ENCODE peak calls at places on chromosome 5, in four cellular contexts. B, U, S and Z are unnamed samples.

GRCh38 chr5:78887384-78888118 is 97.6 kb downstream of the ARSB start:
- DNase-seq in S (no peak), U (no peak), B (no peak), Z (peak)

GRCh38 chr5:158814521-158814920 is 285.2 kb downstream of the EBF1 start:
- DNase-seq in U (no peak), S (no peak), B (no peak), Z (no peak)

GRCh38 chr5:55880453-55880852 is 29.3 kb downstream of the IL31RA start:
- DNase-seq in U (no peak), S (no peak), B (no peak), Z (no peak)

GRCh38 chr5:86768699-86769202 is 151.0 kb downstream of the COX7C start:
- DNase-seq in B (no peak), S (no peak), U (no peak), Z (no peak)

GRCh38 chr5:133848306-133848924 is 120.0 kb downstream of the C5orf15 start:
- DNase-seq in U (no peak), S (no peak), B (no peak), Z (no peak)

GRCh38 chr5:68421667-68422220 is 206.2 kb downstream of the PIK3R1 start:
- DNase-seq in S (no peak), U (no peak), B (no peak), Z (no peak)

GRCh38 chr5:158824167-158824882 is 275.4 kb downstream of the EBF1 start:
- DNase-seq in U (no peak), S (no peak), B (no peak), Z (no peak)

GRCh38 chr5:142960309-142960696 is 190.1 kb downstream of the ARHGAP26 start:
- DNase-seq in U (no peak), B (no peak), S (no peak), Z (no peak)

GRCh38 chr5:53037141-53037859 is 48.1 kb downstream of the ITGA2 start:
- DNase-seq in B (no peak), U (no peak), S (no peak), Z (no peak)

GRCh38 chr5:34452170-34452828 is 203.8 kb upstream of the RAI14 start:
- DNase-seq in B (no peak), S (no peak), U (no peak), Z (no peak)

GRCh38 chr5:175700991-175701390 is 43.1 kb downstream of the HRH2 start:
- DNase-seq in S (no peak), U (no peak), B (no peak), Z (no peak)

GRCh38 chr5:175706499-175706898 is 48.6 kb downstream of the HRH2 start:
- DNase-seq in S (no peak), B (no peak), U (no peak), Z (no peak)

GRCh38 chr5:175698401-175699115 is 40.7 kb downstream of the HRH2 start:
- DNase-seq in B (no peak), S (no peak), U (no peak), Z (no peak)

GRCh38 chr5:175697846-175698245 is 40.0 kb downstream of the HRH2 start:
- DNase-seq in S (no peak), B (no peak), U (no peak), Z (no peak)

DNA sequence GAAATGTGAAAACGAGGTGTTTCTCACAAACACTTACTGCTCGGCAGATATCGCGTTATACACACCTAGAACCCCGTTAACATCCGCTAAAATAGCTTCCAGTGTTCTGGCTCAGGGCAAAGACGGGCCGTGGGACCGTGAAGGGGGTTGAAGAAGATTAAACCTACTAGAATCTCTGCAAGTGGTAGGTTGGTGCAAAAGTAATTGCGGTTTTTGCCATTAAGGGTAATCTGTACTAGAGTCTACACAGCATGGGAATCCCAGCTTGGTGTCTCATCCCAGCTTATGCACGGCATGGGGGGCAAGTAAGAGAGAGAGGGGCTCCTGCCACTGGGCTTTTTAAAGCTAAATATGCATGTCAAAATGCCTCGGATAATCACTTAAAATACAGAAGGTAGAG is 43.9 kb downstream of the HRH2 start:
- DNase-seq in U (no peak), S (no peak), B (no peak), Z (no peak)
- TF ChIP-seq CTCF in U (no peak), S (no peak), B (no peak), Z (no peak)

GRCh38 chr5:137218896-137219295 is 280.2 kb downstream of the SPOCK1 start:
- DNase-seq in S (no peak), U (no peak), B (no peak), Z (no peak)
- TF ChIP-seq CTCF in S (no peak), U (no peak), B (no peak), Z (no peak)

DNA sequence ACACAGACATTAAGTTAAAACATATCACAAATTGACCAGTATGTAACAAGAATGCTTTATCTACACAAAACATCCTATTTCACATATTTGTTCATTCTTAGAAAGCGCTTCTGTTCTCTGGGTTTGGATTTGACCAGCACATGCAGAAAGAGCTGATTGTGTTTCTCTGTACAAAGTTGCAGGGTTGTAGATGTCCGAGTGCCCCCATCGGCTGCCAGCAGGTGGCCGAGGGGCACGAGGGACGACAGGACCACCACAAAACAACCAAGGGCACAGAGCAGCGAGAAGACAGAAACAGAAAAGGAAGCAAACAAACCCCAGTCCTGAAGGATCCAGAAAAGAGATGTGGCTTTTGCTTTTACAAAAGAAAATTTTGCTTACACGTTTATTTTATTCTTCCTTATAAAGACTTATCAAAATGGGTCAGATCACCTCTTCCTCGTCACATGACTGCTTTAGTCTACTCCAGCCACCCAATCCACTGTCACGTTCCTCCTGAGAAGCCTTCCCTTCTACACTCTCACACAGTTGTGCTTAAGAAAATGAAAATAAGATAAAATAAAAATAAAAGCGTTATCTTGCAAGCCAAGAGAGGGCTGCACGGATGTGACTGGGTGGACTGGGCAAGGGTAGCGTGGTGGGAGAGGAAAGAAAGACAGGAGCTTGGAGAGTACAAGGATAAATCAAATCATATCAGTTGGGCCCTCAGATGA is 9.5 kb downstream of the OTP start:
- DNase-seq in S (no peak), U (no peak), B (no peak), Z (peak)
- TF ChIP-seq CTCF in S (no peak), U (no peak), B (no peak), Z (no peak)

DNA sequence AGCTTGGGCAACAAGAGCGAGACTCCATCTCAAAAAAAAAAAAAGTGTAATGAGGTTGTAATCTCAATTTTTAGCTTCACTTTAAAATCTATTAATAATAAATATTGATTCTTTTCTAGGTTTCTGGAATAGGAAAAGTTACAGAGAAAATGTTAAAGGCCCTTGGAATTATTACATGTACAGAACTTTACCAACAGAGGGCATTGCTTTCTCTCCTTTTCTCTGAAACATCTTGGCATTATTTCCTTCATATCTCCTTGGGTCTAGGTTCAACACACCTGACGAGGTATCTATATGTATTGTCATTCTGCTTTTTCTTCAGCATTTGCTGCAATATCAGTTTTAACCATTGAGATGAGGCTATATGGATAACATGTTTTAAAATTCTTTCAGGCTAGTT is 26.6 kb upstream of the ANKDD1B start:
- DNase-seq in S (no peak), B (no peak), U (no peak), Z (no peak)
- TF ChIP-seq CTCF in S (no peak), B (peak), U (no peak), Z (no peak)

DNA sequence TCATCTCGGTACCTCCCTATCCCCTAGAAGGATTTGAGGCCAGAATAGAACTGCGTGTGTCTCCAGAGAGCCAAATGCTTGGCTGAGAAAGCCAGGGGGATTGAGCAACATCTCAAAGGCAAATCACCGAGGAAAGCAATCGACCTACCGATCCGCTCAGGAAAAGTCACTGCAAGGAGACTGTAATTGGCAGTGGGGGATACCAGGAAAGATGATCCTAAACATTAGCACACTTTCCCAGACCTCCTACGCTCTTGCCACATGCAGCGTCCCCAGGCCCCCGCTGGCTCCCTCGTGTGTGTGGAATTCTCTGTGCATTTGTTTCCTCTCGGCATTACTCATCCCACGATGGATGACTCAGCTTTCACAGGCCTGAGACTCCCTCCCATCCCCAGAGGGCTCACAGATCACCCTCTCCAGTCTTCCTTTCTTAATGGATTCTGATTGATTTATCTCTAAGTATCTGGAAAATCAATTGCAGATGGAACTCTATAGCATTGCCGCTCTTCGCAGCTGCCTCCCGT is 82.2 kb upstream of the ICE1 start:
- DNase-seq in B (peak), S (peak), U (no peak), Z (no peak)
- TF ChIP-seq CTCF in B (peak), S (peak), U (peak), Z (no peak)

GRCh38 chr5:28468121-28468520 is 1429.7 kb upstream of the CDH9 start:
- DNase-seq in S (no peak), B (no peak), U (no peak), Z (peak)

DNA sequence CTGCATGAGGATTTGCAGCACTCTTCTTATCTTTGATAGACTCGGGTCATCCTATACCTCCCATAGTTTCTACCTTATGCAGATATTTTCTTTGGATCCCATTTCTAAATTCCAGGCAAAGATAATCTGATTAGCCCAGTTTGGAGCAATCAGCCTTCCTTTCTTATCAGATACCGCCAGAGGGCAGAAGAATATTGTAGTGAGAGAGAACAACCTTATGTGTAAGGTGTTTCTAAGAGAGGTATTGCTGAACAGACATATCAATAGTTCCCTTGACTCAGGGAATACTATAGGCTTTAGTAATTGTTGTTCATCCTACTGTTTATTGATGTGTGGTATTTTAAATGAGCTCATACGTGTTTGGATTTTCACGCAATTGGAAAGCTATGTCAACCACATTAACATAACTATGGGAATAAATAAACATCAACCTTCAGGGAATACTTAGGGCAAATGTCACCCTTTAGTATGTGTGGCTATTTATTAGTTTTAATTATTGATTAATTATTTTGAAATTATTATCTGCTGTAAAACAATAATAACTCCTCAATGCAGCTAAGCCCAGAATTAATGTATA is 1435.2 kb upstream of the CDH9 start:
- DNase-seq in U (no peak), B (no peak), S (no peak), Z (no peak)
- TF ChIP-seq CTCF in U (peak), B (no peak), S (no peak), Z (peak)

GRCh38 chr5:180813418-180813817 is 10.8 kb upstream of the MGAT1 start:
- DNase-seq in U (no peak), S (no peak), B (no peak), Z (no peak)
- TF ChIP-seq CTCF in U (no peak), S (no peak), B (no peak), Z (peak)

GRCh38 chr5:107594253-107595045 is 76.3 kb downstream of the EFNA5 start:
- DNase-seq in U (no peak), S (no peak), B (peak), Z (no peak)
- TF ChIP-seq CTCF in U (no peak), S (no peak), B (no peak), Z (no peak)